ENCODE peak calls at places on chromosome 20, in five cellular contexts. Q, S, J, L and R are unnamed samples.

GRCh38 chr20:48776306-48776705 is 51.5 kb downstream of the PREX1 start:
- DNase-seq in Q (no peak), S (no peak), J (peak), L (no peak), R (no peak)

GRCh38 chr20:38927902-38928578 is 1.8 kb downstream of the FAM83D start:
- DNase-seq in Q (no peak), S (no peak), J (no peak), L (no peak), R (no peak)

GRCh38 chr20:42123981-42124473 is 505.9 kb upstream of the CHD6 start:
- DNase-seq in Q (no peak), S (no peak), J (no peak), L (no peak), R (no peak)

GRCh38 chr20:58228484-58229197 is at the start of gene ANKRD60:
- DNase-seq in Q (no peak), S (peak), J (peak), L (peak), R (peak)

GRCh38 chr20:1154734-1155133 is 30.0 kb downstream of the TMEM74B start:
- DNase-seq in Q (no peak), S (no peak), J (no peak), L (no peak), R (no peak)

GRCh38 chr20:35837577-35838195 is 65.9 kb downstream of the PHF20 start:
- DNase-seq in Q (no peak), S (no peak), J (no peak), L (no peak), R (no peak)

GRCh38 chr20:9286501-9286900 is 217.6 kb downstream of the PLCB4 start:
- DNase-seq in Q (no peak), S (no peak), J (no peak), L (no peak), R (no peak)

GRCh38 chr20:1941226-1941625 is 46.0 kb downstream of the SIRPA start:
- DNase-seq in Q (no peak), S (no peak), J (no peak), L (no peak), R (no peak)

GRCh38 chr20:34636648-34637047 is 40.2 kb downstream of the PIGU start:
- DNase-seq in Q (no peak), S (no peak), J (no peak), L (no peak), R (no peak)

GRCh38 chr20:44258226-44258890 is 11.2 kb downstream of the GDAP1L1 start:
- DNase-seq in Q (no peak), S (no peak), J (no peak), L (no peak), R (no peak)

GRCh38 chr20:44616604-44616964 is 34.2 kb downstream of the PKIG start:
- DNase-seq in Q (no peak), S (no peak), J (no peak), L (peak), R (no peak)

GRCh38 chr20:41047975-41048305 is 19.3 kb downstream of the TOP1 start:
- DNase-seq in Q (no peak), S (no peak), J (no peak), L (no peak), R (no peak)

GRCh38 chr20:47351643-47352331 is 4.7 kb downstream of the ZMYND8 start:
- DNase-seq in Q (no peak), S (no peak), J (no peak), L (no peak), R (no peak)

GRCh38 chr20:49384437-49385434 is 97.7 kb downstream of the KCNB1 start:
- DNase-seq in Q (peak), S (peak), J (no peak), L (peak), R (peak)

GRCh38 chr20:62219101-62219991 is 732 bp downstream of the HRH3 start:
- DNase-seq in Q (no peak), S (no peak), J (no peak), L (no peak), R (no peak)

GRCh38 chr20:32661820-32662528 is 11.8 kb downstream of the C20orf203 start:
- DNase-seq in Q (no peak), S (no peak), J (no peak), L (no peak), R (no peak)

GRCh38 chr20:11156922-11157321 is 483.1 kb upstream of the JAG1 start:
- DNase-seq in Q (no peak), S (no peak), J (no peak), L (no peak), R (no peak)

GRCh38 chr20:50995506-50995905 is 27.4 kb downstream of the KCNG1 start:
- DNase-seq in Q (no peak), S (no peak), J (no peak), L (no peak), R (no peak)

GRCh38 chr20:25604611-25605010 is 19.2 kb downstream of the NANP start:
- DNase-seq in Q (no peak), S (no peak), J (no peak), L (no peak), R (no peak)

GRCh38 chr20:51375561-51375960 is 167.0 kb downstream of the NFATC2 start:
- DNase-seq in Q (no peak), S (no peak), J (no peak), L (no peak), R (no peak)

GRCh38 chr20:35669221-35669620 is 4.5 kb upstream of the CPNE1 start:
- DNase-seq in Q (no peak), S (no peak), J (no peak), L (no peak), R (no peak)

GRCh38 chr20:64114356-64114971 is 7.1 kb upstream of the NPBWR2 start:
- DNase-seq in Q (no peak), S (no peak), J (no peak), L (peak), R (no peak)